ENCODE peak calls at places on chromosome 3, in five cellular contexts. E is GM12878, P is H1, W is HepG2, X is GM12891. M is an unnamed sample.

GRCh38 chr3:14538451-14539088 is 1.6 kb downstream of the GRIP2 start:
- DNase-seq in W (no peak), X (no peak), E (no peak), P (no peak), M (no peak)

GRCh38 chr3:149393355-149394165 is 16.1 kb upstream of the TM4SF1 start:
- DNase-seq in W (peak; percentile 81), P (peak; percentile 33), X (no peak), E (peak; percentile 15), M (no peak)

GRCh38 chr3:123350971-123351370 is 97.9 kb downstream of the ADCY5 start:
- DNase-seq in W (no peak), X (no peak), E (no peak), P (no peak), M (no peak)

GRCh38 chr3:65604863-65605526 is 433.7 kb downstream of the MAGI1 start:
- DNase-seq in X (no peak), P (no peak), E (no peak), W (no peak), M (no peak)

GRCh38 chr3:105899528-105899927 is 30.7 kb upstream of the CBLB start:
- DNase-seq in E (no peak), W (no peak), P (no peak), X (no peak), M (no peak)

GRCh38 chr3:158668506-158668905 is 3.9 kb downstream of the LXN start:
- DNase-seq in X (no peak), P (no peak), E (no peak), W (no peak), M (no peak)

GRCh38 chr3:123088360-123088759 is 21.5 kb downstream of the PDIA5 start:
- DNase-seq in X (no peak), W (no peak), E (no peak), P (no peak), M (no peak)

GRCh38 chr3:114799789-114800188 is 347.3 kb downstream of the ZBTB20 start:
- DNase-seq in E (no peak), W (no peak), P (no peak), X (no peak), M (no peak)

GRCh38 chr3:38002940-38003339 is 12.4 kb downstream of the VILL start:
- DNase-seq in X (no peak), E (no peak), P (no peak), W (no peak), M (no peak)

GRCh38 chr3:5001135-5001534 is 21.9 kb downstream of the BHLHE40 start:
- DNase-seq in W (no peak), X (no peak), E (no peak), P (no peak), M (no peak)

GRCh38 chr3:70933105-70933810 is 620.8 kb upstream of the MDFIC2 start:
- DNase-seq in W (peak; percentile 9), X (no peak), P (no peak), E (no peak), M (no peak)

GRCh38 chr3:170258105-170258487 is 35.9 kb downstream of the PRKCI start:
- DNase-seq in X (no peak), W (no peak), P (no peak), E (no peak), M (no peak)

GRCh38 chr3:193452338-193452737 is 73.8 kb upstream of the ATP13A5 start:
- DNase-seq in E (no peak), P (no peak), X (no peak), W (no peak), M (no peak)

GRCh38 chr3:55579499-55579898 is 92.4 kb upstream of the WNT5A start:
- DNase-seq in X (no peak), E (no peak), P (no peak), W (no peak), M (no peak)

GRCh38 chr3:55309336-55309735 is 177.8 kb downstream of the WNT5A start:
- DNase-seq in W (no peak), E (no peak), P (no peak), X (no peak), M (no peak)

GRCh38 chr3:32325957-32326356 is 65.7 kb upstream of the CMTM7 start:
- DNase-seq in W (no peak), P (no peak), X (no peak), E (no peak), M (no peak)

GRCh38 chr3:31572605-31573459 is 40.1 kb downstream of the STT3B start:
- DNase-seq in E (no peak), W (no peak), P (no peak), X (no peak), M (no peak)

GRCh38 chr3:43465109-43465508 is 156.7 kb downstream of the ANO10 start:
- DNase-seq in P (no peak), E (no peak), X (no peak), W (no peak), M (no peak)

GRCh38 chr3:127692501-127693335 is 20.0 kb downstream of the ABTB1 start:
- DNase-seq in W (no peak), P (no peak), E (no peak), X (no peak), M (no peak)
- TF ChIP-seq TAF1 in W (no peak), P (no peak), E (no peak), X (no peak), M (no peak)

DNA sequence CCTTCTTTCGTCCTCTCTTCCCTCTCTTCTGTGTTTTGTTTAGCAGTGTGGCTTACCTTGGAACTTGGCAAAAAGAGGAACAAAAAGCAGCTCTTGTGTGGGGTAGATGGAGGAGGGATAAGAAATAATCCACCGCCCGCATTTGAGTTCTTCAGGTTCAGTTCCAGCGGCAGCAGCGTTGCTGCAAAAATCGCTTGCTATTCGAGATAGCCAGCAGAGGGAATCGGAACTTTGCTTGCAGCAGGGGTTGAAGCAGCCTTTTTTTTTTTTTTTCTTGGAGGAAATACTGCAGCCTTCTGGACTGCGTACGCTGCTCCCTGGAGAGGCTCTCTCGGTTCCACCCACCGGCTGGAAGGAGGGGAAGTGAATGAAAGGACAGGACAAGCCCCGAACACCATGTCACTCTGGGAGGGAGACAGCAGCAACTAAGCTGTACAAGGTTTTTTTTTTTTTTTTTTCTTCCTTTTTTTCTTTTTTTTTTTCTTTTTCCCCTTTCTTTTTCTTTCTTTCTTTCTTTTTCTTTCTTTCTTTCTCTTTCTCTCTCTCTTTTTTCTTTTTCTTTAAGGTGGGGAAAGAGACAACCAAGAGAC is at the start of gene RBMS3:
- DNase-seq in X (no peak), E (peak; percentile 45), W (no peak), P (peak; percentile 57), M (no peak)
- TF ChIP-seq POLR2A in X (no peak), E (no peak), W (no peak), P (no peak), M (no peak)

DNA sequence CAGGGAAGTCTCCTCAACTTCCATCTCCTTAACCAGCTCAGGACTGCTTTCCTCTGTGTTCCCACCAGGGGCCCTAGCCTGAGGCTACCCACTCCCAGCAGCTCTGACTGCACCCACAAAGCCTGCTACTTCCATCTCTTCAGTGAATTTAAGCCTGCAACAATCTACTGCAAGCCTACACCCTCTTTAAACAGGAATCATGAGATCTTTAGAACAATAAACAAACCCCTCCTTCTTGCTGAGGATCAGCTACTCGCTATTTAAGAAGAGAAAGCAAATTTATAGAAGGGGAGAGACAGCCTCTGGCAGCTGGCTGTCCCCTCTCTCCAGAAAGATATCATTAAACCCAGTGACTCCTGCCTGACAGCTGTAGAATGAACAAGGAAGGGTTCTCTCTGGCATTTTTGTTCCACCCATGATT is 51.9 kb downstream of the ARHGAP31 start:
- DNase-seq in W (no peak), P (no peak), E (no peak), X (no peak), M (no peak)
- TF ChIP-seq TAF1 in W (no peak), P (no peak), E (no peak), X (no peak), M (no peak)

GRCh38 chr3:107431048-107431297 is 53.7 kb downstream of the CCDC54 start:
- DNase-seq in P (no peak), X (peak; percentile 12), E (no peak), W (no peak), M (no peak)

GRCh38 chr3:107430214-107431047 is 53.2 kb downstream of the CCDC54 start:
- DNase-seq in X (no peak), W (no peak), P (no peak), E (no peak), M (no peak)

GRCh38 chr3:107428051-107428858 is 51.0 kb downstream of the CCDC54 start:
- DNase-seq in P (no peak), W (no peak), E (no peak), X (no peak), M (no peak)

GRCh38 chr3:107431298-107432012 is 54.2 kb downstream of the CCDC54 start:
- DNase-seq in X (peak; percentile 37), E (no peak), P (peak; percentile 67), W (no peak), M (peak; percentile 34)

GRCh38 chr3:107429330-107430181 is 52.3 kb downstream of the CCDC54 start:
- DNase-seq in W (peak; percentile 56), E (no peak), X (peak; percentile 62), P (peak; percentile 68), M (peak; percentile 53)
- TF ChIP-seq POLR2A in W (no peak), E (no peak), X (no peak), P (peak; percentile 41), M (no peak)

GRCh38 chr3:35857004-35857403 is 217.7 kb downstream of the ARPP21 start:
- DNase-seq in W (no peak), E (no peak), X (no peak), P (no peak), M (no peak)
- TF ChIP-seq TAF1 in W (no peak), E (no peak), X (no peak), P (no peak), M (no peak)

GRCh38 chr3:74582982-74583381 is 31.5 kb downstream of the CNTN3 start:
- DNase-seq in P (no peak), W (no peak), E (no peak), X (no peak), M (no peak)

GRCh38 chr3:74590620-74591262 is 23.7 kb downstream of the CNTN3 start:
- DNase-seq in E (no peak), P (no peak), X (no peak), W (no peak), M (no peak)

GRCh38 chr3:74584782-74585181 is 29.7 kb downstream of the CNTN3 start:
- DNase-seq in W (no peak), P (no peak), E (no peak), X (no peak), M (no peak)
- TF ChIP-seq POLR2A in W (no peak), P (no peak), E (no peak), X (no peak), M (no peak)

GRCh38 chr3:11386413-11387155 is 114.4 kb downstream of the ATG7 start:
- DNase-seq in W (no peak), P (no peak), E (no peak), X (no peak), M (no peak)

GRCh38 chr3:11382146-11382545 is 109.9 kb downstream of the ATG7 start:
- DNase-seq in X (no peak), W (no peak), E (no peak), P (no peak), M (no peak)

GRCh38 chr3:11385329-11385728 is 113.1 kb downstream of the ATG7 start:
- DNase-seq in E (no peak), W (no peak), X (no peak), P (no peak), M (no peak)

GRCh38 chr3:11384074-11384473 is 111.9 kb downstream of the ATG7 start:
- DNase-seq in P (no peak), X (no peak), W (no peak), E (no peak), M (no peak)

DNA sequence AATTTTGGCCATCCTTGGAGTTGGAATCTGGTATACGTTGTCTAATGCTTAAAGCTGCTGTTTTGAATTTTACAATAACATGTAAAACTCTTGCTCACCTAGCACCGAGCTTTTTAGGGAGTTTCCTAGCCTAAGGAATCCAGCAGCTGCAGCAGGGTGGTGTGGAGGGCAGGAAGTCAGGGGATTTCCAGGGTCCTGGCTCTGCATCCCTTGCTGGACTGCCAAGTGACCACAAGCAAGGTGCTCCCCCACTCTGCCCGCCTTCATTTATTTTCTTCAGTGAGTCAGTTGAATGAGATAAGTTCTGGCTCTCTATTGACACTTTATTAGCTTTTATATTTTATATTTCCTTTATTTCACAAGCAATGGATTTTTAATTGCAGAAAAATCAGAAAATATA is 113.7 kb downstream of the ATG7 start:
- DNase-seq in E (no peak), X (no peak), W (no peak), P (no peak), M (no peak)
- TF ChIP-seq TAF1 in E (no peak), X (no peak), W (no peak), P (no peak), M (no peak)